ENCODE peak calls at places on chromosomes 1 and 21, in five cellular contexts. B is ovary, W is uterus, Y is adrenal gland, V is HCT116. P is an unnamed sample.

GRCh38 chr1:100252901-100253300 is 3.3 kb upstream of the DBT start:
- DNase-seq in B (no peak), W (no peak), Y (no peak), V (no peak), P (no peak)

GRCh38 chr21:16419188-16419874 is 689.5 kb downstream of the USP25 start:
- DNase-seq in B (peak; percentile 89), W (peak; percentile 76), Y (peak; percentile 72), V (no peak), P (peak; percentile 88)

GRCh38 chr21:36297938-36298572 is 21.9 kb upstream of the MORC3 start:
- DNase-seq in B (no peak), W (no peak), Y (peak; percentile 28), V (no peak), P (peak; percentile 69)

GRCh38 chr21:31072486-31072885 is 34.2 kb upstream of the KRTAP19-8 start:
- DNase-seq in B (no peak), W (no peak), Y (no peak), V (no peak), P (no peak)

GRCh38 chr1:220813013-220813412 is 26.3 kb downstream of the MTARC1 start:
- DNase-seq in B (no peak), W (no peak), Y (no peak), V (no peak), P (no peak)

GRCh38 chr1:15621975-15622374 is 4.7 kb downstream of the DDI2 start:
- DNase-seq in B (no peak), W (no peak), Y (no peak), V (no peak), P (no peak)

GRCh38 chr1:6041432-6042062 is 4.1 kb upstream of the KCNAB2 start:
- DNase-seq in B (peak; percentile 45), W (peak; percentile 25), Y (no peak), V (no peak), P (no peak)

GRCh38 chr1:119308130-119308529 is 60.5 kb upstream of the HAO2 start:
- DNase-seq in B (no peak), W (no peak), Y (no peak), V (no peak), P (no peak)

GRCh38 chr1:38138498-38139233 is 92.1 kb upstream of the POU3F1 start:
- DNase-seq in B (peak; percentile 65), W (peak; percentile 72), Y (peak; percentile 85), V (peak; percentile 43), P (peak; percentile 91)

GRCh38 chr21:38909109-38909508 is 103.4 kb downstream of the ETS2 start:
- DNase-seq in B (no peak), W (no peak), Y (no peak), V (no peak), P (no peak)

GRCh38 chr21:45329261-45330074 is 41.8 kb upstream of the POFUT2 start:
- DNase-seq in B (peak; percentile 37), W (no peak), Y (peak; percentile 7), V (no peak), P (peak; percentile 70)

GRCh38 chr1:34984435-34985062 is 598 bp downstream of the TMEM35B start:
- DNase-seq in B (peak; percentile 56), W (peak; percentile 64), Y (peak; percentile 48), V (no peak), P (peak; percentile 78)

GRCh38 chr1:6440198-6441126 is 15.9 kb downstream of the ESPN start:
- DNase-seq in B (no peak), W (no peak), Y (peak; percentile 78), V (no peak), P (no peak)

GRCh38 chr1:172145656-172146055 is 274.8 kb upstream of the C1orf105 start:
- DNase-seq in B (no peak), W (no peak), Y (no peak), V (no peak), P (no peak)

GRCh38 chr1:20423169-20423795 is 62.7 kb downstream of the CAMK2N1 start:
- DNase-seq in B (no peak), W (no peak), Y (no peak), V (no peak), P (no peak)

GRCh38 chr1:10915594-10915993 is 96.9 kb upstream of the TARDBP start:
- DNase-seq in B (no peak), W (no peak), Y (no peak), V (no peak), P (no peak)

GRCh38 chr1:51344602-51345299 is 14.4 kb upstream of the TTC39A start:
- DNase-seq in B (no peak), W (no peak), Y (no peak), V (no peak), P (no peak)

GRCh38 chr1:78102916-78103315 is 57.1 kb downstream of the GIPC2 start:
- DNase-seq in B (no peak), W (no peak), Y (no peak), V (no peak), P (no peak)

GRCh38 chr1:182588460-182589396 is at the start of gene RNASEL:
- DNase-seq in B (peak; percentile 82), W (peak; percentile 81), Y (peak; percentile 81), V (peak; percentile 35), P (peak; percentile 90)

GRCh38 chr1:121586369-121587229 is 401.8 kb downstream of the SRGAP2C start:
- DNase-seq in B (no peak), W (no peak), Y (no peak), V (no peak), P (peak; percentile 48)

GRCh38 chr1:7478797-7479499 is 292.1 kb upstream of the VAMP3 start:
- DNase-seq in B (peak; percentile 92), W (peak; percentile 53), Y (peak; percentile 68), V (no peak), P (peak; percentile 94)

GRCh38 chr1:245878585-245878984 is 628.5 kb downstream of the SMYD3 start:
- DNase-seq in B (no peak), W (no peak), Y (no peak), V (no peak), P (no peak)

GRCh38 chr1:200620273-200621131 is at the start of gene KIF14:
- DNase-seq in B (peak; percentile 86), W (peak; percentile 88), Y (peak; percentile 97), V (peak; percentile 85), P (peak; percentile 95)

DNA sequence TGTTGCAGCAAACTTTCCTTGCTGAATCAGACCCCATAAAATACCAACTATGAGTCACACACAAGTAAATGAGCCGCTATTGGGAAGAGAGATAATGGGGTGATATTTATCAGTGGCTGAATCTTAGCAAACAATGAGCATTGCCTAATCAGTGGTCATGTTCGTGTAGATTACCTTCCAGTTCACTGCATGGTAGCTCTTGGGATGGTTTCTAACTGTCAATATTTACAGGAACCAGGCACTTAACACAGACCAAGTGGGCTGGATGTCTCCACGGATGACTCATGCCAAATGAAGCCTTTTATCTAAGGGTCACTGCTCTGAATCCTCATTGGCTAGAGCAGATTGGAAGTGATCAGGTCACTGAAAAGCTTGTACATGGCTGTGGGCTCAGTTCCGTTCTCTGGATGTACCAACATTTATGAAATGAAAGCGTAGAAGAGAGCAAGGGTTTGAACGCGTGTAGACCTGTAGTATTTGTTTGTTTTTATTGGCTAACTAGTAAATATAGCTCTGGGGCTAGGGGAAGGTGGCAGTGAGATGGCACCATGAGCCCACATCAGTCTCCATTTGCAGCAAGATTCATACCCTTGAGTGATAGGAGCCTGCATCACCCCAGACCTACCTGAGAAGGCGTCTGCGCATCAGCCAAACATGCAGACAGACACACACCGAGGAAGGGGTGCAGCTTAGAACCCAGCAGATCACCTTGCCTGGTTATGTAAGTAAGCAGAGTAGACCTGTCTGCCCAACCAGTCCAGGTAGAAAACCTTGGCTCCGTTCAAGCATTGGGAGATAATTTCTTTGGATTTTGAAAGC is 153.3 kb downstream of the TOMM20 start:
- DNase-seq in B (no peak), W (peak; percentile 13), Y (peak; percentile 72), V (peak; percentile 79), P (peak; percentile 40)
- TF ChIP-seq POLR2A in B (no peak), W (no peak), Y (no peak), V (no peak), P (no peak)

DNA sequence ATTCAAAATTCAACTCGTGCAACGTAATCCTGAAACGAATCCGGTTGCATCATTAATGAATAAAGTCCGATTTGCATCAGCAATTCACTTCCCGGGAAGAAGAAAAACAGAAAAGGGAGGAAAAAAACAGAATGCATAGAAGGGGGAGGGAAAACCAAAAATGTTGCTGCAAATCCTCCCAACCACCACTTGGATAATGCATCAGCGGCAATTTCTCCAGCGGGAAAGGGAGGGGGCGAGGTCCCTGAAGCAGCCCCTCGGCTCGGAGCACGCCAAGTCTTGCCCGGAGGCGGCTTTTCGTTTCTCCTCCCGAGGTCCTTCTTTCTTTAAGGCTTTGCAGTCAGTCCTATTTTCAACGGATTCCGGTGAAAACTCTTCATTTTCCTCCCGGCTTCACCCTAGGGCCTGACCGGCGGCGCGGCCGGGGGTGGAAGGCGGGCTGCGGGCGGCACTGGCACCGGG is 720 bp downstream of the CDC42BPA start:
- DNase-seq in B (peak; percentile 51), W (peak; percentile 39), Y (peak; percentile 56), V (no peak), P (peak; percentile 66)
- TF ChIP-seq CTCF in B (peak; percentile 22), W (no peak), Y (peak; percentile 33), V (no peak), P (peak; percentile 52)

DNA sequence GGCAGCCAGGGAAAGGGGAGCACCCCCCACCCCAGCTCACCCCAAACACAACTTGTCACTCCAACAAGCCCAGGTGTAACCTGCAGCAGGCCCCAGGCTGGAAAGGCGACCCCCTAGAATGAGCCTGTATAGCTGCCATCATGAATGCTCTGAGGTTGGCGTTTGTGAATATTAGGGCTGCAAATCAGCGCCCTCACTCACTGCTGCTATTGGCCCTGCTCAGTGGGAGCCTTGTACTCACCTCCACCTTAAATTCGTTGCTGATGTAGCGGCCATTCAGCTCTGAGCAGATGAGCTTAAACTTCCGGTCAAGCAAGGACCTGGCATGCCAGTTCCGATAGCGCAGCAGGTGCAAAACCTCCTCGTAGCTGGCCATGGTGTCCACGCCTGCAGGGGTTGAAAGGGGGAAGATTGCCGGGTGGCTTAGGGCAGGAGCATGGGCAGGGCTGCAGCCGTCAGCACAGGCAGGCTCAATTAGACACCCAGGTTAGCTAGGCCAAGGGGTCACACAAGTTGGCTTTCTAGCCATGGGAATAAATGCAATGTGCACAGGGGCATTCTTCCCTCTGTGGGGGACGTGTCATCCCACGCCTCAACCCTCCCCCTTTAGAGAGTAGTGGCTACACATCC is 81.7 kb downstream of the PIK3CD start:
- DNase-seq in B (no peak), W (no peak), Y (no peak), V (no peak), P (no peak)
- TF ChIP-seq POLR2A in B (no peak), W (no peak), Y (no peak), V (no peak), P (no peak)

GRCh38 chr1:94743866-94744265 is 76.3 kb upstream of the SLC44A3 start:
- DNase-seq in B (no peak), W (no peak), Y (no peak), V (no peak), P (peak; percentile 80)

GRCh38 chr1:94739521-94740061 is 80.6 kb upstream of the SLC44A3 start:
- DNase-seq in B (no peak), W (no peak), Y (no peak), V (no peak), P (no peak)

GRCh38 chr1:94738371-94738770 is 81.8 kb upstream of the SLC44A3 start:
- DNase-seq in B (no peak), W (no peak), Y (no peak), V (no peak), P (no peak)

GRCh38 chr1:94741956-94742355 is 78.2 kb upstream of the SLC44A3 start:
- DNase-seq in B (no peak), W (no peak), Y (no peak), V (no peak), P (no peak)

DNA sequence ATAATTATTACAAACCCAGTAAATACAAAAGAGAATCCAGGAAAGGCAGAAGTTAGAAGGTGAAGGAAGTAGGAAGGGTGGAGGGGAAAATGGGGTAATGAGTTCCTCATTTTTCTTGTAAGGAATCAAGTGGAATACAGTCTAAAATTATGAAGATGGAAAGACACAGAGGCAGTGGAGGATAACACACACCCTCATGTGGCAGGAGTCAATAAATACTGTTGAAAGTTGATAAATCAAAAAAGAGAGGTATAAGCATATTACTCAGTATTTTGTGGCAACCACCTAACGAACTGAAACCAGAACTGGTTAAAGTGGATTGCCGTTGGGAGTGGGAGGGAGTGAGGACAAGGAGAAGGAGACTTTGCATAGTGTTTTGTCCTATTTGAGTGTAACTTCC is 78.6 kb upstream of the SLC44A3 start:
- DNase-seq in B (no peak), W (no peak), Y (no peak), V (no peak), P (no peak)
- TF ChIP-seq CTCF in B (no peak), W (no peak), Y (no peak), V (no peak), P (no peak)